ENCODE peak calls at places on chromosomes 13 and 19, in four cellular contexts. E, Q, P and Y are unnamed samples. For H3K27me3, the result is how much of the 10 kb centered on the place peaks cover.

GRCh38 chr13:99812611-99813010 is 159.0 kb downstream of the ZIC5 start:
- DNase-seq in E (no peak), Q (no peak), P (peak), Y (peak)

GRCh38 chr13:76516013-76516412 is 370.2 kb downstream of the KCTD12 start:
- DNase-seq in Q (no peak), P (peak), E (no peak), Y (peak)

GRCh38 chr13:100491164-100491847 is 97.3 kb downstream of the GGACT start:
- DNase-seq in P (peak), E (no peak), Q (no peak), Y (no peak)

GRCh38 chr13:87925006-87925405 is 253.8 kb downstream of the SLITRK5 start:
- DNase-seq in Q (no peak), P (no peak), E (no peak), Y (no peak)

GRCh38 chr19:50551713-50552187 is 16.5 kb downstream of the LRRC4B start:
- DNase-seq in P (no peak), E (peak), Q (no peak), Y (no peak)

GRCh38 chr13:48818495-48818961 is 157.2 kb upstream of the FNDC3A start:
- DNase-seq in Q (no peak), P (peak), E (no peak), Y (peak)

GRCh38 chr19:44644391-44645016 is 794 bp downstream of the PVR start:
- DNase-seq in P (no peak), E (no peak), Q (peak), Y (peak)

GRCh38 chr13:18954254-18954653 is 227.4 kb downstream of the TUBA3C start:
- DNase-seq in P (no peak), E (no peak), Q (no peak), Y (no peak)

GRCh38 chr13:52053460-52053859 is 29.0 kb downstream of the UTP14C start:
- DNase-seq in E (no peak), P (no peak), Q (no peak), Y (peak)

GRCh38 chr19:38850231-38850975 is 617 bp upstream of the HNRNPL start:
- DNase-seq in P (peak), Q (peak), E (peak), Y (peak)

GRCh38 chr19:6103217-6103644 is 7.1 kb downstream of the RFX2 start:
- DNase-seq in P (peak), E (no peak), Q (no peak), Y (peak)

GRCh38 chr13:74554581-74555290 is 420.5 kb upstream of the KLF12 start:
- DNase-seq in P (no peak), E (no peak), Q (no peak), Y (no peak)

GRCh38 chr13:39038569-39038898 is 278 bp downstream of the NHLRC3 start:
- DNase-seq in Q (no peak), P (no peak), E (no peak), Y (no peak)

GRCh38 chr13:28100149-28101121 is at the start of gene FLT3:
- DNase-seq in Q (peak), P (peak), E (no peak), Y (no peak)

GRCh38 chr19:50415661-50416033 is 3.1 kb upstream of the SPIB start:
- DNase-seq in E (no peak), P (no peak), Q (no peak), Y (no peak)

GRCh38 chr13:113275387-113275786 is 21.7 kb upstream of the LAMP1 start:
- DNase-seq in E (no peak), Q (no peak), P (peak), Y (peak)

GRCh38 chr13:95644611-95645052 is at the start of gene DZIP1:
- DNase-seq in Q (peak), P (peak), E (peak), Y (peak)

GRCh38 chr19:50648659-50649058 is 586 bp upstream of the C19orf81 start:
- DNase-seq in P (no peak), Q (no peak), E (no peak), Y (no peak)

GRCh38 chr13:36420437-36420891 is 11.8 kb upstream of the CCNA1 start:
- DNase-seq in P (peak), Q (no peak), E (peak), Y (peak)

GRCh38 chr13:100176781-100177389 is 88.0 kb downstream of the PCCA start:
- DNase-seq in E (no peak), Q (no peak), P (peak), Y (peak)

GRCh38 chr19:47229674-47230121 is 1.3 kb downstream of the BBC3 start:
- DNase-seq in E (no peak), P (no peak), Q (no peak), Y (no peak)

GRCh38 chr13:97058896-97059295 is 64.6 kb upstream of the OXGR1 start:
- DNase-seq in P (peak), E (no peak), Q (no peak), Y (no peak)

GRCh38 chr13:112774829-112775565 is 85.2 kb downstream of the ATP11A start:
- DNase-seq in P (no peak), E (peak), Q (no peak), Y (no peak)

GRCh38 chr19:33175886-33176669 is 18.1 kb upstream of the LRP3 start:
- DNase-seq in P (no peak), Q (no peak), E (no peak), Y (no peak)

GRCh38 chr13:108483981-108484380 is 145.4 kb upstream of the MYO16 start:
- DNase-seq in E (no peak), P (no peak), Q (no peak), Y (no peak)

GRCh38 chr13:100789968-100790367 is 115.4 kb upstream of the TMTC4 start:
- DNase-seq in E (no peak), P (no peak), Q (no peak), Y (no peak)

GRCh38 chr19:16915135-16915534 is 26.3 kb downstream of the F2RL3 start:
- DNase-seq in Q (no peak), E (no peak), P (no peak), Y (no peak)

GRCh38 chr19:34041922-34042521 is 130.3 kb upstream of the LSM14A start:
- DNase-seq in E (peak), Q (peak), P (peak), Y (peak)

GRCh38 chr19:55339225-55340143 is at the start of gene KMT5C:
- DNase-seq in P (peak), Q (peak), E (peak), Y (peak)
- TF ChIP-seq CTCF in P (peak), Q (peak), E (peak), Y (peak)

GRCh38 chr19:18591735-18592385 is 3.3 kb downstream of the REX1BD start:
- DNase-seq in P (no peak), Q (no peak), E (no peak), Y (no peak)
- H3K4me3 ChIP-seq in P (no peak), Q (no peak), E (no peak), Y (no peak)

GRCh38 chr19:7729831-7730285 is 2.1 kb downstream of the CLEC4G start:
- DNase-seq in Q (no peak), E (no peak), P (no peak), Y (no peak)
- H3K27me3 ChIP-seq in Q (under half), E (under half), P (under half), Y (under half)

GRCh38 chr13:69948016-69948415 is 159.6 kb upstream of the ATXN8OS start:
- DNase-seq in E (no peak), Q (no peak), P (no peak), Y (no peak)

GRCh38 chr13:69947577-69947976 is 160.0 kb upstream of the ATXN8OS start:
- DNase-seq in P (no peak), E (no peak), Q (no peak), Y (no peak)

GRCh38 chr13:69946443-69946955 is 161.1 kb upstream of the ATXN8OS start:
- DNase-seq in Q (no peak), P (no peak), E (no peak), Y (no peak)

GRCh38 chr13:69950160-69950559 is 157.5 kb upstream of the ATXN8OS start:
- DNase-seq in Q (no peak), P (no peak), E (no peak), Y (no peak)

DNA sequence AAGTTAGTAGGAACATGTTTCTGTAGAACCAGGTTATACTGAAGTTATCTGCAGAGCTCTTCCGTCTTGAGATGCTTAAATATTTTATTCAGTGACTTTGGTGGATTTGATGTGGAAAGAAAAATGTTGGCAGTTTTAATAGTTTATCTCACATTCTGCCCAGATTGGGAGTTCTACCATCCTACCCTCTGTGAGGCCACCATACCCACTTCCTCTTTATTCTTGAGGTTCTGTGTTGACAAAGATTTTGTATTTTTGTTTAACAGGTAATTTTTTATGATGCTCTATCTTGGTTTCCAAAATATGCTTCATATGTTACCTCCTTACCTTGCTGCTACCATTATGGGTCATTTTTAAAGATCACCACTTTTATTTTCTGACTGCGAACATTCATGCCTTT is 156.2 kb upstream of the ATXN8OS start:
- DNase-seq in P (no peak), E (no peak), Q (no peak), Y (no peak)
- TF ChIP-seq CTCF in P (no peak), E (no peak), Q (no peak), Y (no peak)

GRCh38 chr19:4539169-4539696 is 603 bp downstream of the LRG1 start:
- DNase-seq in Q (no peak), E (no peak), P (no peak), Y (no peak)
- H3K4me3 ChIP-seq in Q (no peak), E (no peak), P (no peak), Y (no peak)

DNA sequence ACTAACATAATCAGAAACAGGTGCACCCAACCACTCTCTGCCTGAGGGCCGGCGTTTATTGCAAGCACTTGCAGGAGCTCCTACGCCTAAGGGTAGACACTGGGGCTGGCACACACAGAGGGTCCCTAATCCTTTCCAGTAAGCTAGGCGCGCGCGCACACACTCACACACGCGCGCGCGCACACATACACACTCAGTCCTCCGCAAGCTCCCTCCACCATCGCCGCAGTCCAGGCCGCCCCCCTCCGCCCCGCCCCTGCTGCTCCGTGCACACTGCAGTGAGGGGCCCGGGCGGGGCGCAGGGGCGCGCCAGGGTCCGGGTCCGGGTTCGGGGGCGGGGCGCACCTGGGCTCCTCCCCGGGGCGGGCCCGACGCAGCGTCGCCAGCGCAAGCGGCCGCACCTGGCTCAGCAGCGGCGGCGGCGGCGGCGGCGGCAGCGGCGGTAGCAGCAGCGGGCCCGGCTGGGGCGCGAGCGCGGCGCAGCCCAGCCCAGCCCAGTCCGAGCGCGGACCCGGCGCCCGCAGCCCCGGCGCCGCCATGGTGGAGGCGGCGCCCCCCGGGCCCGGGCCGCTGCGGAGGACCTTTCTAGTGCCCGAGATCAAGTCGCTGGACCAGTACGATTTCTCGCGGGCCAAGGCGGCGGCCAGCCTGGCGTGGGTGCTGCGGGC is at the start of gene CAMSAP3:
- DNase-seq in P (no peak), Q (peak), E (no peak), Y (no peak)
- H3K27me3 ChIP-seq in P (under half), Q (under half), E (under half), Y (under half)

DNA sequence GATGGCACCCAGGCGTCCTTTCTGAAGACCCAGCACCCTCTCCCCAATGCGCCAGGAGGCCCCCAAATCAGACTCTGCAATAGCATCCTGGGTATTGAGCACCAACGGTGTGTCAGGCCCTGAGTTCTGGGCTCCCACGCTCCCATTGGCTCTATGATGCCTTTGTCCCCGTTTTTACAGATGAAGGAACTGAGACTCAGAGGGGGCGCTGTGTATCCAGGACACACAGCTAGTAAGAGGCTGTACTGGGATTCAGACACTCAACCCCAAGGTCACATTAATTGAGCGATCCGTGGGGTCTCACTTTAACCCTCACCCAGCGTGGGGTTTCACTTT is 42.5 kb downstream of the CYP4F22 start:
- DNase-seq in E (no peak), Q (no peak), P (no peak), Y (no peak)
- TF ChIP-seq CTCF in E (no peak), Q (no peak), P (no peak), Y (no peak)

GRCh38 chr19:3457531-3458228 is 22.6 kb downstream of the SMIM24 start:
- DNase-seq in E (no peak), Q (no peak), P (no peak), Y (no peak)

GRCh38 chr19:3458595-3459284 is 21.6 kb downstream of the SMIM24 start:
- DNase-seq in E (no peak), Q (no peak), P (no peak), Y (no peak)

GRCh38 chr19:3456925-3457530 is 23.3 kb downstream of the SMIM24 start:
- DNase-seq in Q (no peak), E (no peak), P (no peak), Y (no peak)

GRCh38 chr19:3459322-3459881 is 20.9 kb downstream of the SMIM24 start:
- DNase-seq in Q (no peak), P (peak), E (peak), Y (no peak)

GRCh38 chr19:3458229-3458555 is 22.1 kb downstream of the SMIM24 start:
- DNase-seq in Q (no peak), E (no peak), P (peak), Y (no peak)
- H3K4me3 ChIP-seq in Q (no peak), E (no peak), P (no peak), Y (no peak)

GRCh38 chr19:18224525-18225354 is 1.5 kb downstream of the PDE4C start:
- DNase-seq in E (peak), Q (peak), P (peak), Y (peak)

GRCh38 chr19:18223860-18224524 is 2.2 kb downstream of the PDE4C start:
- DNase-seq in P (no peak), E (no peak), Q (no peak), Y (no peak)

GRCh38 chr19:18225702-18226468 is at the start of gene PDE4C:
- DNase-seq in Q (no peak), E (no peak), P (no peak), Y (no peak)

GRCh38 chr19:18226956-18227780 is 930 bp upstream of the PDE4C start:
- DNase-seq in E (no peak), Q (no peak), P (no peak), Y (no peak)

GRCh38 chr19:18225355-18225701 is 910 bp downstream of the PDE4C start:
- DNase-seq in P (no peak), Q (no peak), E (no peak), Y (no peak)
- H3K27me3 ChIP-seq in P (under half), Q (under half), E (under half), Y (under half)

GRCh38 chr19:12789098-12789903 is 2.0 kb upstream of the JUNB start:
- DNase-seq in E (no peak), Q (no peak), P (no peak), Y (no peak)
- TF ChIP-seq CTCF in E (no peak), Q (no peak), P (no peak), Y (no peak)